ENCODE peak calls at places on chromosomes 3 and 15, in four cellular contexts. A is astrocyte, O is Calu3, M is BE2C. E is an unnamed sample.

GRCh38 chr15:88725305-88726220 is 77.7 kb upstream of the ACAN start:
- DNase-seq in A (no peak), O (no peak), M (no peak), E (no peak)

GRCh38 chr3:169945313-169945712 is 21.3 kb upstream of the SEC62 start:
- DNase-seq in A (no peak), O (no peak), M (no peak), E (no peak)

GRCh38 chr3:16513141-16514020 is at the start of gene RFTN1:
- DNase-seq in A (peak; percentile 54), O (peak; percentile 24), M (peak; percentile 28), E (peak; percentile 31)

GRCh38 chr15:62187425-62187824 is 22.3 kb upstream of the C2CD4B start:
- DNase-seq in A (no peak), O (no peak), M (no peak), E (no peak)

GRCh38 chr3:126983653-126984390 is 907 bp downstream of the PLXNA1 start:
- DNase-seq in A (no peak), O (peak; percentile 59), M (peak; percentile 50), E (peak; percentile 59)

GRCh38 chr15:31216210-31216911 is 110.3 kb upstream of the KLF13 start:
- DNase-seq in A (no peak), O (peak; percentile 28), M (peak; percentile 81), E (peak; percentile 69)

GRCh38 chr15:97728791-97729190 is 231.7 kb upstream of the ARRDC4 start:
- DNase-seq in A (no peak), O (no peak), M (no peak), E (no peak)

GRCh38 chr15:40684381-40684780 is 10.6 kb upstream of the RAD51 start:
- DNase-seq in A (no peak), O (no peak), M (no peak), E (no peak)

GRCh38 chr3:71376499-71376898 is 207.0 kb downstream of the FOXP1 start:
- DNase-seq in A (no peak), O (no peak), M (no peak), E (no peak)